ENCODE peak calls at places on chromosomes 16 and 17, in six cellular contexts. V, T, C, D, F and L are unnamed samples.

GRCh38 chr16:68214726-68215125 is 21.2 kb downstream of the ESRP2 start:
- DNase-seq in D (no peak), V (no peak), T (no peak), F (no peak), C (no peak), L (no peak)

GRCh38 chr17:69250641-69251040 is 22.0 kb upstream of the ABCA10 start:
- DNase-seq in T (no peak), C (no peak), F (no peak), V (no peak), D (no peak), L (no peak)

GRCh38 chr17:2899911-2900310 is 103.7 kb downstream of the RAP1GAP2 start:
- DNase-seq in F (no peak), T (peak), D (no peak), V (no peak), C (peak), L (no peak)

GRCh38 chr17:9401434-9401833 is 174.2 kb downstream of the STX8 start:
- DNase-seq in T (no peak), D (no peak), C (no peak), F (no peak), V (no peak), L (no peak)

GRCh38 chr16:52114414-52114813 is 432.5 kb downstream of the TOX3 start:
- DNase-seq in V (no peak), F (no peak), C (no peak), T (no peak), D (no peak), L (no peak)

GRCh38 chr17:11238710-11239109 is 2.3 kb upstream of the SHISA6 start:
- DNase-seq in D (no peak), T (no peak), V (no peak), C (no peak), F (no peak), L (no peak)

GRCh38 chr16:35195173-35195863 is 1735.9 kb downstream of the TP53TG3F start:
- DNase-seq in T (no peak), F (no peak), V (no peak), C (no peak), D (no peak), L (no peak)

GRCh38 chr16:48814994-48815393 is 205.0 kb upstream of the N4BP1 start:
- DNase-seq in C (no peak), F (no peak), T (no peak), V (no peak), D (no peak), L (no peak)

GRCh38 chr17:68955181-68955841 is at the start of gene ABCA8:
- DNase-seq in C (peak), D (no peak), T (no peak), V (no peak), F (no peak), L (no peak)

GRCh38 chr16:3349175-3349574 is 6.5 kb upstream of the OR2C1 start:
- DNase-seq in D (no peak), V (no peak), T (no peak), F (no peak), C (no peak), L (no peak)

GRCh38 chr17:75205793-75206163 is 299 bp downstream of the NUP85 start:
- DNase-seq in D (no peak), F (no peak), V (no peak), C (no peak), T (no peak), L (no peak)

GRCh38 chr17:50675627-50676026 is 32.1 kb downstream of the ANKRD40 start:
- DNase-seq in F (no peak), D (no peak), C (no peak), T (peak), V (no peak), L (no peak)

GRCh38 chr16:84419730-84420129 is 51.4 kb downstream of the ATP2C2 start:
- DNase-seq in C (no peak), V (no peak), T (no peak), F (no peak), D (no peak), L (no peak)

GRCh38 chr16:51545951-51546350 is 394.9 kb upstream of the SALL1 start:
- DNase-seq in C (no peak), V (no peak), T (no peak), F (no peak), D (no peak), L (no peak)

GRCh38 chr17:77801545-77802332 is 156.8 kb upstream of the TNRC6C start:
- DNase-seq in F (no peak), V (no peak), C (no peak), D (no peak), T (no peak), L (no peak)

GRCh38 chr17:77800832-77801231 is 157.7 kb upstream of the TNRC6C start:
- DNase-seq in V (no peak), C (no peak), F (no peak), T (no peak), D (no peak), L (no peak)

GRCh38 chr17:77795685-77796084 is 162.8 kb upstream of the TNRC6C start:
- DNase-seq in C (no peak), F (no peak), T (no peak), D (no peak), V (no peak), L (no peak)

GRCh38 chr17:77796201-77796860 is 162.2 kb upstream of the TNRC6C start:
- DNase-seq in F (no peak), C (no peak), V (no peak), T (no peak), D (no peak), L (no peak)

GRCh38 chr17:77798481-77798880 is 160.0 kb upstream of the TNRC6C start:
- DNase-seq in C (no peak), F (no peak), T (no peak), D (no peak), V (no peak), L (no peak)
- TF ChIP-seq CTCF in C (no peak), F (no peak), T (no peak), D (no peak), V (no peak), L (no peak)

GRCh38 chr16:8464979-8465378 is 125.3 kb downstream of the TMEM114 start:
- DNase-seq in C (no peak), T (peak), V (no peak), D (no peak), F (no peak), L (no peak)
- TF ChIP-seq CTCF in C (no peak), T (no peak), V (no peak), D (no peak), F (no peak), L (no peak)

GRCh38 chr17:72338304-72338703 is 217.5 kb downstream of the SOX9 start:
- DNase-seq in C (no peak), T (no peak), V (no peak), D (no peak), F (no peak), L (no peak)
- TF ChIP-seq CTCF in C (no peak), T (no peak), V (no peak), D (no peak), F (no peak), L (no peak)

DNA sequence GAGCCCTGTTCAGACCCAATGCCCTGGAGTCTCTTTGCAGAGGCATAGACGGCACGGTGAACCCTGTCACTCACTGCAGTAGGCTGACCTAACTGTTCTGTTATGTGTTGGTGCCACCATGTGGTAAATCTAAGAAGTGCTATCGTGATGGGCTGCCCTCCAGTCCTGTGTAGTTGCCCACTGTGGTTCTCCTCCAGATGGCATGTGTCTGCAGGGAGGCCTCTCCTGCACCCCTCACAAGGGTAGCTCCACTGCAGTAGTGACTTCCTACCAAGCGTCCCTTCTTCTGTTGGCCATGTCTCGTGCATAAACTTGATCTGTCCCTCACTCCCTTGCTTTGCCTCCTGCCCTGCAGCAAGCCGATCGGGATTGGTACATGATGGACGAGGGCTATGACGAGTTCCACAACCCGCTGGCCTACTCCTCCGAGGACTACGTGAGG is 5.8 kb downstream of the DHX38 start:
- DNase-seq in F (no peak), V (peak), C (peak), D (peak), T (peak), L (no peak)
- TF ChIP-seq CTCF in F (peak), V (peak), C (peak), D (peak), T (peak), L (peak)

GRCh38 chr17:79874329-79874981 is 35.2 kb upstream of the CBX4 start:
- DNase-seq in V (peak), D (no peak), C (no peak), F (no peak), T (peak), L (no peak)
- TF ChIP-seq CTCF in V (peak), D (no peak), C (peak), F (peak), T (peak), L (peak)